ENCODE peak calls at places on chromosomes 2 and 18, in nine cellular contexts. One of them, this sample, is unnamed.

GRCh38 chr18:63860536-63860930 is 27.0 kb upstream of the SERPINB2 start:
- DNase-seq in H9: no peak
- DNase-seq in tibial nerve: no peak
- DNase-seq in fibroblast of mammary gland: no peak
- DNase-seq in AG10803: no peak
- DNase-seq in PC-9: no peak
- DNase-seq in fibroblast of the aortic adventitia: no peak
- DNase-seq in brain microvascular endothelial cell: no peak
- DNase-seq in A549: no peak
- DNase-seq in this sample: no peak

GRCh38 chr18:58661423-58661822 is 9.8 kb upstream of the MALT1 start:
- DNase-seq in H9: no peak
- DNase-seq in tibial nerve: no peak
- DNase-seq in fibroblast of mammary gland: no peak
- DNase-seq in AG10803: peak; percentile 30
- DNase-seq in PC-9: no peak
- DNase-seq in fibroblast of the aortic adventitia: peak; percentile 31
- DNase-seq in brain microvascular endothelial cell: peak; percentile 6
- DNase-seq in A549: no peak
- DNase-seq in this sample: no peak

GRCh38 chr2:10390369-10390801 is 57.7 kb downstream of the ODC1 start:
- DNase-seq in H9: no peak
- DNase-seq in tibial nerve: no peak
- DNase-seq in fibroblast of mammary gland: peak; percentile 56
- DNase-seq in AG10803: peak; percentile 60
- DNase-seq in PC-9: no peak
- DNase-seq in fibroblast of the aortic adventitia: peak; percentile 38
- DNase-seq in brain microvascular endothelial cell: no peak
- DNase-seq in A549: no peak
- DNase-seq in this sample: no peak

GRCh38 chr18:35376393-35376741 is 770 bp downstream of the ZNF396 start:
- DNase-seq in H9: peak; percentile 61
- DNase-seq in tibial nerve: no peak
- DNase-seq in fibroblast of mammary gland: no peak
- DNase-seq in AG10803: no peak
- DNase-seq in PC-9: no peak
- DNase-seq in fibroblast of the aortic adventitia: no peak
- DNase-seq in brain microvascular endothelial cell: no peak
- DNase-seq in A549: no peak
- DNase-seq in this sample: peak; percentile 70

GRCh38 chr2:62705007-62705829 is at the start of gene EHBP1:
- DNase-seq in H9: peak; percentile 98
- DNase-seq in tibial nerve: peak; percentile 98
- DNase-seq in fibroblast of mammary gland: peak; percentile 100
- DNase-seq in AG10803: peak; percentile 100
- DNase-seq in PC-9: peak; percentile 99
- DNase-seq in fibroblast of the aortic adventitia: peak; percentile 100
- DNase-seq in brain microvascular endothelial cell: peak; percentile 100
- DNase-seq in A549: peak; percentile 98
- DNase-seq in this sample: peak; percentile 99

GRCh38 chr2:134359367-134360081 is 105.7 kb downstream of the MGAT5 start:
- DNase-seq in H9: no peak
- DNase-seq in tibial nerve: no peak
- DNase-seq in fibroblast of mammary gland: no peak
- DNase-seq in AG10803: no peak
- DNase-seq in PC-9: peak; percentile 78
- DNase-seq in fibroblast of the aortic adventitia: no peak
- DNase-seq in brain microvascular endothelial cell: no peak
- DNase-seq in A549: no peak
- DNase-seq in this sample: no peak

GRCh38 chr2:46326231-46326980 is 29.2 kb downstream of the EPAS1 start:
- DNase-seq in H9: no peak
- DNase-seq in tibial nerve: no peak
- DNase-seq in fibroblast of mammary gland: peak; percentile 65
- DNase-seq in AG10803: peak; percentile 56
- DNase-seq in PC-9: peak; percentile 74
- DNase-seq in fibroblast of the aortic adventitia: peak; percentile 41
- DNase-seq in brain microvascular endothelial cell: no peak
- DNase-seq in A549: no peak
- DNase-seq in this sample: no peak

GRCh38 chr18:74661008-74661407 is 63.3 kb downstream of the ZNF407 start:
- DNase-seq in H9: no peak
- DNase-seq in tibial nerve: no peak
- DNase-seq in fibroblast of mammary gland: no peak
- DNase-seq in AG10803: no peak
- DNase-seq in PC-9: no peak
- DNase-seq in fibroblast of the aortic adventitia: no peak
- DNase-seq in brain microvascular endothelial cell: no peak
- DNase-seq in A549: no peak
- DNase-seq in this sample: no peak

GRCh38 chr2:18362696-18363095 is 197.8 kb downstream of the RDH14 start:
- DNase-seq in H9: no peak
- DNase-seq in tibial nerve: no peak
- DNase-seq in fibroblast of mammary gland: peak; percentile 85
- DNase-seq in AG10803: peak; percentile 74
- DNase-seq in PC-9: no peak
- DNase-seq in fibroblast of the aortic adventitia: peak; percentile 95
- DNase-seq in brain microvascular endothelial cell: peak; percentile 96
- DNase-seq in A549: no peak
- DNase-seq in this sample: no peak

GRCh38 chr18:27599202-27599829 is 414.2 kb upstream of the CHST9 start:
- DNase-seq in H9: peak; percentile 50
- DNase-seq in tibial nerve: no peak
- DNase-seq in fibroblast of mammary gland: peak; percentile 64
- DNase-seq in AG10803: peak; percentile 33
- DNase-seq in PC-9: no peak
- DNase-seq in fibroblast of the aortic adventitia: peak; percentile 49
- DNase-seq in brain microvascular endothelial cell: peak; percentile 22
- DNase-seq in A549: peak; percentile 11
- DNase-seq in this sample: peak; percentile 45
- TF ChIP-seq CTCF in H9: peak; percentile 95
- TF ChIP-seq CTCF in tibial nerve: peak; percentile 65
- TF ChIP-seq CTCF in fibroblast of mammary gland: peak; percentile 98
- TF ChIP-seq CTCF in AG10803: peak; percentile 98
- TF ChIP-seq CTCF in PC-9: peak; percentile 76
- TF ChIP-seq CTCF in fibroblast of the aortic adventitia: peak; percentile 99
- TF ChIP-seq CTCF in brain microvascular endothelial cell: peak; percentile 96
- TF ChIP-seq CTCF in A549: peak; percentile 57
- TF ChIP-seq CTCF in this sample: peak; percentile 90

GRCh38 chr2:165144315-165144714 is 59.5 kb downstream of the SCN3A start:
- DNase-seq in H9: no peak
- DNase-seq in tibial nerve: no peak
- DNase-seq in fibroblast of mammary gland: no peak
- DNase-seq in AG10803: no peak
- DNase-seq in PC-9: no peak
- DNase-seq in fibroblast of the aortic adventitia: no peak
- DNase-seq in brain microvascular endothelial cell: no peak
- DNase-seq in A549: no peak
- DNase-seq in this sample: no peak

GRCh38 chr2:165147201-165148045 is 56.4 kb downstream of the SCN3A start:
- DNase-seq in H9: no peak
- DNase-seq in tibial nerve: no peak
- DNase-seq in fibroblast of mammary gland: no peak
- DNase-seq in AG10803: no peak
- DNase-seq in PC-9: no peak
- DNase-seq in fibroblast of the aortic adventitia: no peak
- DNase-seq in brain microvascular endothelial cell: no peak
- DNase-seq in A549: no peak
- DNase-seq in this sample: no peak

DNA sequence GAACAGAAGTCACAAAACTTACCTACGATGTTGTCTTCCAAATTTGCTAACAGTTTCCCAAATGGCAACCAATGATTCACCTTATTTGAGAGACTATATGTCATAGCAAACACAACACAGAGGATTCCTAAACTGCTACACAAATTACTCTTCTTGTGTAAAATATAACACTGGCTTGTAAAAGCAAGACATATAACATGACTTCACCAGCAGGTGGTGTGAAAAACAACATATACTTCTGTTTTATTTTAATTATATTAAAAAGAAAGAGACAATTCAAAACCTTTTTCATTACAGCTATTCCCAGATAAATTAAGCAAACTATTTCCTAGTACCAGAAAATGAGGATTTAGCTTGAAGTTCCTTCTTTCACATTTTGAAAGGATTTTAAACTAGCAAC is 62.2 kb downstream of the SCN3A start:
- DNase-seq in H9: no peak
- DNase-seq in tibial nerve: no peak
- DNase-seq in fibroblast of mammary gland: no peak
- DNase-seq in AG10803: no peak
- DNase-seq in PC-9: no peak
- DNase-seq in fibroblast of the aortic adventitia: peak; percentile 59
- DNase-seq in brain microvascular endothelial cell: no peak
- DNase-seq in A549: no peak
- DNase-seq in this sample: no peak
- TF ChIP-seq CTCF in H9: peak; percentile 47
- TF ChIP-seq CTCF in tibial nerve: no peak
- TF ChIP-seq CTCF in fibroblast of mammary gland: no peak
- TF ChIP-seq CTCF in AG10803: peak; percentile 28
- TF ChIP-seq CTCF in PC-9: no peak
- TF ChIP-seq CTCF in fibroblast of the aortic adventitia: peak; percentile 44
- TF ChIP-seq CTCF in brain microvascular endothelial cell: no peak
- TF ChIP-seq CTCF in A549: no peak
- TF ChIP-seq CTCF in this sample: no peak

GRCh38 chr2:202311823-202312388 is 46.3 kb downstream of the NOP58 start:
- DNase-seq in H9: no peak
- DNase-seq in tibial nerve: no peak
- DNase-seq in fibroblast of mammary gland: no peak
- DNase-seq in AG10803: no peak
- DNase-seq in PC-9: no peak
- DNase-seq in fibroblast of the aortic adventitia: no peak
- DNase-seq in brain microvascular endothelial cell: no peak
- DNase-seq in A549: no peak
- DNase-seq in this sample: no peak

GRCh38 chr2:202306034-202306433 is 40.5 kb downstream of the NOP58 start:
- DNase-seq in H9: no peak
- DNase-seq in tibial nerve: no peak
- DNase-seq in fibroblast of mammary gland: no peak
- DNase-seq in AG10803: no peak
- DNase-seq in PC-9: no peak
- DNase-seq in fibroblast of the aortic adventitia: no peak
- DNase-seq in brain microvascular endothelial cell: no peak
- DNase-seq in A549: no peak
- DNase-seq in this sample: no peak

DNA sequence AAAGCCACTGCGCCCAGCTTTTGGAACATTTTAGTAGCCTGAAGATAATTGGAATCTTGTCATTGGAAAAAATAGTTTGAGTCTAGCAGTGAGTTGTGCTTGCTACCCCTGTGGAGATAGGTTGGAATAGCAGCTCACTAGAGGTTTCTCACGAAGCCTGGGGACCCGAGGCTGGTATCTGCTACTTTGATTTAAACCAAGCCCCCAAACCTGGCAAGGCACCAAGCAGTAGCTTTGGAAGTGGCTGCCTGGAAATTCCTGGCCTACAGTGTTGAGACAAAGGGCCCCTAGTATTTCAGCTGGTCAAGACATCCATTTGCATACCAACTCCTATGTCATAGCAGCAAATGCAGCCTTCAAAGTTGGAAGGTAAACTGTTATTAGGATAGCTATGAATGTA is 42.1 kb downstream of the NOP58 start:
- DNase-seq in H9: peak; percentile 43
- DNase-seq in tibial nerve: no peak
- DNase-seq in fibroblast of mammary gland: no peak
- DNase-seq in AG10803: no peak
- DNase-seq in PC-9: no peak
- DNase-seq in fibroblast of the aortic adventitia: no peak
- DNase-seq in brain microvascular endothelial cell: no peak
- DNase-seq in A549: no peak
- DNase-seq in this sample: no peak
- TF ChIP-seq CTCF in H9: peak; percentile 35
- TF ChIP-seq CTCF in tibial nerve: no peak
- TF ChIP-seq CTCF in fibroblast of mammary gland: no peak
- TF ChIP-seq CTCF in AG10803: no peak
- TF ChIP-seq CTCF in PC-9: no peak
- TF ChIP-seq CTCF in fibroblast of the aortic adventitia: no peak
- TF ChIP-seq CTCF in brain microvascular endothelial cell: peak; percentile 21
- TF ChIP-seq CTCF in A549: no peak
- TF ChIP-seq CTCF in this sample: no peak

DNA sequence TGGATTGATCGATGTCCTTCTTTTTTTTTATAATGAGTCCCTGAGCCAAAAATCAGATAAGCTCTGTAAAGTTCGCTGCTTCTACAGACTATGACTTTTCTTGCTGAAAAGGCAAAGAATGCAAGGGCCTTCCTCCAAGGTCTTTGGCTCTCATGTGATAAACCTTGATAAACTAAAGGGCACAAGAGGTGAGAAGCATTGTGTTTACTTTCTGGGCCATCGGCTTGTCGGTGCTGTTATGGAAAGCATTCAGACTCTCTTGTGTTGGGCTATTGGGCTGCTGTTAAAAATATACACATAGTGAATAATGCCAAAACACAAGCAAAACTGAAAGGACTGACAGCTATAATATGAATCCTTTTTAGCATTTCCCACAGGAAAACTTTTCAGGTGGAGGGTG is 472.4 kb upstream of the SPHKAP start:
- DNase-seq in H9: no peak
- DNase-seq in tibial nerve: no peak
- DNase-seq in fibroblast of mammary gland: no peak
- DNase-seq in AG10803: no peak
- DNase-seq in PC-9: no peak
- DNase-seq in fibroblast of the aortic adventitia: no peak
- DNase-seq in brain microvascular endothelial cell: no peak
- DNase-seq in A549: no peak
- DNase-seq in this sample: no peak
- TF ChIP-seq CTCF in H9: no peak
- TF ChIP-seq CTCF in tibial nerve: no peak
- TF ChIP-seq CTCF in fibroblast of mammary gland: no peak
- TF ChIP-seq CTCF in AG10803: no peak
- TF ChIP-seq CTCF in PC-9: no peak
- TF ChIP-seq CTCF in fibroblast of the aortic adventitia: no peak
- TF ChIP-seq CTCF in brain microvascular endothelial cell: no peak
- TF ChIP-seq CTCF in A549: no peak
- TF ChIP-seq CTCF in this sample: no peak

DNA sequence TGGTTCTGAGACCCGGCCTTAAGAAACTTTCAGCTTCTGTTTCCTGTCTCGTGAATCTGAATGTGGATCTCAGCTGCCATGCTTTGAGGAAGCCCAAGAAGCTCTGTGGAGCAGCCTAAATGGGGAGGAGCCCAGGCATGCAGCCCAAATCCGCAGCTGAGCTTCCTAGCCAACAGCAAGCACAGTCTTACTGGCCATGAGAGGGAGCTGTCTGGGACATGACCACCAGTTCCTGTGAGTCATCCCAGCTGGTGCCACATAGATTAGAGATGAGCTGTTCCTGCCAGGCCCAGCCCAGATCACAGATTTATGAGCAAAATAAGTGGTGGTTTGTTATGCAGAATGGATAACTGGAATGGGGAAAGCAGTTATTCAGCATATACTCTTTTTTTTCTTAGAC is 224.4 kb upstream of the APCDD1 start:
- DNase-seq in H9: peak; percentile 63
- DNase-seq in tibial nerve: no peak
- DNase-seq in fibroblast of mammary gland: peak; percentile 92
- DNase-seq in AG10803: peak; percentile 92
- DNase-seq in PC-9: peak; percentile 77
- DNase-seq in fibroblast of the aortic adventitia: peak; percentile 37
- DNase-seq in brain microvascular endothelial cell: peak; percentile 91
- DNase-seq in A549: no peak
- DNase-seq in this sample: no peak
- TF ChIP-seq CTCF in H9: peak; percentile 31
- TF ChIP-seq CTCF in tibial nerve: no peak
- TF ChIP-seq CTCF in fibroblast of mammary gland: peak; percentile 47
- TF ChIP-seq CTCF in AG10803: peak; percentile 49
- TF ChIP-seq CTCF in PC-9: peak; percentile 30
- TF ChIP-seq CTCF in fibroblast of the aortic adventitia: no peak
- TF ChIP-seq CTCF in brain microvascular endothelial cell: peak; percentile 66
- TF ChIP-seq CTCF in A549: no peak
- TF ChIP-seq CTCF in this sample: no peak